ENCODE peak calls at places on chromosomes 11 and 22, in ten cellular contexts. B, A, D, T, V, Y, I, O, R and X are unnamed samples.
A peak's percentile ranks its signal among the peaks of the same experiment; 100 is the strongest.

GRCh38 chr11:76030973-76031590 is 175.2 kb downstream of the WNT11 start:
- DNase-seq in V (no peak), I (no peak), A (no peak), O (peak; percentile 36), D (no peak), Y (no peak), B (no peak), T (no peak), R (no peak), X (no peak)

GRCh38 chr11:46599340-46600067 is 5.7 kb upstream of the AMBRA1 start:
- DNase-seq in D (no peak), B (no peak), I (no peak), O (no peak), V (no peak), R (no peak), Y (no peak), A (peak; percentile 40), T (no peak), X (no peak)

GRCh38 chr11:71999360-71999759 is 651 bp downstream of the IL18BP start:
- DNase-seq in A (no peak), I (no peak), O (no peak), T (no peak), R (no peak), B (no peak), Y (no peak), D (peak; percentile 47), V (no peak), X (no peak)

GRCh38 chr11:1931326-1931725 is 11.8 kb downstream of the TNNT3 start:
- DNase-seq in T (no peak), B (no peak), Y (no peak), V (no peak), O (no peak), I (no peak), R (no peak), A (no peak), D (no peak), X (no peak)

GRCh38 chr11:27228232-27228631 is 134.8 kb downstream of the CCDC34 start:
- DNase-seq in O (no peak), D (no peak), A (peak; percentile 33), Y (no peak), B (no peak), V (no peak), T (no peak), I (no peak), R (no peak), X (no peak)

GRCh38 chr11:74696932-74697687 is 34.1 kb downstream of the CHRDL2 start:
- DNase-seq in I (no peak), V (peak; percentile 41), A (peak; percentile 87), B (peak; percentile 83), R (peak; percentile 83), D (peak; percentile 77), T (no peak), Y (peak; percentile 84), O (no peak), X (no peak)

GRCh38 chr22:31148953-31149627 is 8.8 kb upstream of the PLA2G3 start:
- DNase-seq in R (peak; percentile 72), V (peak; percentile 76), A (peak; percentile 69), T (no peak), B (peak; percentile 66), D (peak; percentile 79), I (peak; percentile 32), Y (peak; percentile 83), O (peak; percentile 86), X (peak; percentile 40)

GRCh38 chr11:1531961-1532586 is 40.0 kb downstream of the DUSP8 start:
- DNase-seq in D (no peak), R (peak; percentile 69), I (no peak), A (no peak), V (no peak), Y (no peak), T (no peak), B (peak; percentile 77), O (peak; percentile 65), X (no peak)

GRCh38 chr22:35887296-35887875 is 141.2 kb downstream of the RBFOX2 start:
- DNase-seq in O (no peak), I (no peak), R (no peak), B (no peak), Y (no peak), T (no peak), V (no peak), A (no peak), D (no peak), X (no peak)

GRCh38 chr22:44261861-44262595 is 50.7 kb downstream of the SHISAL1 start:
- DNase-seq in I (no peak), D (no peak), Y (no peak), O (peak; percentile 87), V (no peak), A (no peak), R (peak; percentile 33), T (no peak), B (peak; percentile 41), X (no peak)

GRCh38 chr22:37672920-37673453 is 2.4 kb upstream of the LGALS1 start:
- DNase-seq in V (no peak), O (no peak), Y (no peak), D (no peak), T (no peak), B (no peak), A (no peak), I (no peak), R (no peak), X (no peak)

GRCh38 chr11:93212094-93212493 is 14.3 kb upstream of the SLC36A4 start:
- DNase-seq in B (no peak), I (no peak), Y (no peak), T (no peak), D (no peak), O (no peak), R (no peak), V (no peak), A (no peak), X (no peak)

GRCh38 chr11:131624526-131624925 is 254.1 kb downstream of the NTM start:
- DNase-seq in R (no peak), T (no peak), O (no peak), Y (no peak), I (no peak), D (no peak), V (no peak), B (no peak), A (no peak), X (no peak)

GRCh38 chr11:13271060-13271693 is 6.4 kb upstream of the BMAL1 start:
- DNase-seq in I (peak; percentile 20), Y (no peak), D (no peak), O (no peak), R (no peak), A (no peak), T (no peak), B (no peak), V (peak; percentile 71), X (no peak)

GRCh38 chr11:13776134-13776815 is 107.8 kb downstream of the FAR1 start:
- DNase-seq in A (no peak), Y (no peak), R (no peak), B (no peak), O (no peak), I (peak; percentile 31), D (no peak), V (no peak), T (no peak), X (peak; percentile 12)

GRCh38 chr11:63549411-63549810 is 12.8 kb downstream of the PLAAT4 start:
- DNase-seq in V (peak; percentile 6), D (no peak), B (no peak), A (no peak), O (no peak), I (no peak), T (no peak), Y (no peak), R (no peak), X (no peak)

GRCh38 chr11:120985718-120986569 is 38.0 kb upstream of the TBCEL start:
- DNase-seq in I (peak; percentile 37), Y (peak; percentile 61), R (peak; percentile 53), V (peak; percentile 38), D (peak; percentile 58), A (no peak), B (peak; percentile 24), O (peak; percentile 84), T (no peak), X (peak; percentile 22)
- H3K27me3 ChIP-seq in I (no peaks in the 10 kb centered on the region), Y (no peaks in the 10 kb centered on the region), R (peaks cover 27% of the 10 kb centered on the region), V (no peaks in the 10 kb centered on the region), D (peaks cover 21% of the 10 kb centered on the region), A (no peaks in the 10 kb centered on the region), B (peaks cover 51% of the 10 kb centered on the region), O (no peaks in the 10 kb centered on the region), T (no peaks in the 10 kb centered on the region), X (peaks cover 8% of the 10 kb centered on the region)

DNA sequence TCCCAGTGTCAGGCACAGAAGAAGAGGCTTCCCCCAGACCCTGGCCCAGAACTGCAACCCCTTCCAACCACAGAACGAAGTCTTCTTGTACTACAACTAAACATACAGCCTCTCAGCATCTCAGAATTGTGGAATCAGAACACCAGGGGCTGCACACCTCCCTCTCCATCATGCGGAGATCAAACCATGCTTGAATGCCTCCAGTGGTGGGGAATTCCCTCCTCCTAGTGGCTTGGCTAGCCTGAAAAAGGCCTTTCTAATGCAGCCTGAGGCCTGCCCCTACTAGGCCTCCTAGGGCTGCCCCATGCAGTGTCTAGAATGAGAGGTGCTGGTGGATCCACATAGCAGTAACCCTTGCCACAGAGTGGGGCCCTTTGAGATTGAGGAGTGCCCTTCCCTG is 62.7 kb downstream of the WNT7B start:
- DNase-seq in B (no peak), T (no peak), R (no peak), A (no peak), O (no peak), Y (no peak), I (no peak), V (no peak), D (no peak), X (no peak)
- H3K4me1 ChIP-seq in B (peaks cover 18% of the 10 kb centered on the region), T (peaks cover 22% of the 10 kb centered on the region), R (peaks cover 9% of the 10 kb centered on the region), A (peaks cover 4% of the 10 kb centered on the region), O (peaks cover 12% of the 10 kb centered on the region), Y (no peaks in the 10 kb centered on the region), I (no peaks in the 10 kb centered on the region), V (no peaks in the 10 kb centered on the region), D (no peaks in the 10 kb centered on the region), X (no peaks in the 10 kb centered on the region)

DNA sequence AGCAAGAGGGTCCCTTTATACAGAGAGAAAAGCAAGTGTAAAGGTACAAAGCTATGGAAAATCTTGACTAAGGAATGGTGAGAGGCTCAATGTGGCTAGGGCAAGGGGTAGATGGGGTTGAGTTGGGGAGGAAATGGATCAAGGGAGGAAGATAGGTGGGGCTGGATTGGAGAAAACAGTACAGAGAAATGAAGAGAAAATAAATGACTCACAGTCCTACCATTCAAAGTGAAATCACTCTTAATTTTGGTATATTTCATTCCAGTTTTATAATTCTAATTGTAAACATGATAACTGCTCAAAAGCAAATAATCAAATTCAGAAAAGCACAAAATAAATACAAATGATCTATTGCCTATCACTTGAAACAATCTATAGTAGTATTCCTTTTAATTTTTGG is 16.6 kb downstream of the UBE4A start:
- DNase-seq in Y (no peak), A (no peak), B (no peak), O (no peak), I (no peak), V (no peak), R (no peak), D (no peak), T (no peak), X (no peak)
- H3K36me3 ChIP-seq in Y (peaks cover 25% of the 10 kb centered on the region), A (peaks cover 4% of the 10 kb centered on the region), B (peaks cover 96% of the 10 kb centered on the region), O (peaks cover 58% of the 10 kb centered on the region), I (peaks cover 9% of the 10 kb centered on the region), V (peaks cover 27% of the 10 kb centered on the region), R (peaks cover 80% of the 10 kb centered on the region), D (peaks cover 100% of the 10 kb centered on the region), T (peaks cover 48% of the 10 kb centered on the region), X (peaks cover 93% of the 10 kb centered on the region)

DNA sequence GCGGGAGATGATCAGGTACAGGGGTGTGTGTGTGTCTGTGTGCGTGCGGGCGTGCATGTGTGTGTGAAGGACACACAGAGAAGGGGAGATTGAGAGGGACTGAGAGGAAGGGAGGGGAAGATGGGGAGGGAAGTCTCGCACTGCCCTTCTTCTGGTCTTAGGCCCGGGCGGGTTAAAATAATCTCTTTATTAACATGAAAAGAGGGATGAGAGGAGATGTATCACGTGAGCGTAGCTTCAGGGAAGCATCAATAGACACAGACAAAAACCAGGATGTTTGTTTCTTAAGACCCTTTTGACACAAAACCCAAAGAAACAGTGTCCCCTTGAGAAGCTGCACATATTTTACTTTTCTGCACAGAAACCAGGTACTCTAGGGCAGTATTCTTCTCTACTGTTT is 347.3 kb downstream of the BRD1 start:
- DNase-seq in T (no peak), V (no peak), I (no peak), A (no peak), Y (no peak), R (no peak), O (no peak), D (no peak), B (no peak), X (no peak)
- H3K27me3 ChIP-seq in T (no peaks in the 10 kb centered on the region), V (peaks cover 5% of the 10 kb centered on the region), I (no peaks in the 10 kb centered on the region), A (no peaks in the 10 kb centered on the region), Y (no peaks in the 10 kb centered on the region), R (peaks cover 43% of the 10 kb centered on the region), O (peaks cover 9% of the 10 kb centered on the region), D (peaks cover 54% of the 10 kb centered on the region), B (peaks cover 53% of the 10 kb centered on the region), X (no peaks in the 10 kb centered on the region)